ENCODE peak calls at places on chromosomes 13 and 19, in seven cellular contexts. E is neural crest cell; S is brain microvascular endothelial cell; V is HEK293T; B is posterior cingulate gyrus; A is left lung; K is effector CD4-positive, alpha-beta T cell. N is an unnamed sample.

GRCh38 chr19:41997851-41998229 is 3.8 kb upstream of the ATP1A3 start:
- DNase-seq in E (no peak), S (no peak), V (no peak), B (no peak), A (no peak), K (no peak), N (no peak)

GRCh38 chr13:93450226-93450625 is 223.6 kb downstream of the GPC6 start:
- DNase-seq in E (no peak), S (no peak), V (no peak), B (no peak), A (no peak), K (no peak), N (no peak)

GRCh38 chr19:47697863-47698609 is 15.2 kb upstream of the EHD2 start:
- DNase-seq in E (peak), S (peak), V (peak), B (peak), A (peak), K (peak), N (peak)

GRCh38 chr19:38209671-38210457 is 14.2 kb downstream of the DPF1 start:
- DNase-seq in E (no peak), S (no peak), V (no peak), B (peak), A (peak), K (no peak), N (no peak)

GRCh38 chr19:38252935-38253691 is 3.1 kb downstream of the PPP1R14A start:
- DNase-seq in E (no peak), S (no peak), V (no peak), B (peak), A (no peak), K (no peak), N (no peak)

GRCh38 chr13:37869756-37870488 is at the start of gene TRPC4:
- DNase-seq in E (peak), S (peak), V (peak), B (peak), A (peak), K (no peak), N (no peak)

GRCh38 chr13:85379433-85379832 is 419.8 kb downstream of the SLITRK6 start:
- DNase-seq in E (no peak), S (no peak), V (no peak), B (no peak), A (no peak), K (no peak), N (no peak)

GRCh38 chr19:6464070-6464873 is at the start of gene CRB3:
- DNase-seq in E (no peak), S (no peak), V (no peak), B (no peak), A (peak), K (peak), N (peak)

GRCh38 chr13:103134271-103134670 is 68.1 kb upstream of the SLC10A2 start:
- DNase-seq in E (no peak), S (no peak), V (no peak), B (no peak), A (no peak), K (no peak), N (no peak)

GRCh38 chr13:101292711-101293110 is 123.6 kb downstream of the NALCN start:
- DNase-seq in E (no peak), S (no peak), V (no peak), B (no peak), A (no peak), K (no peak), N (no peak)

GRCh38 chr19:2095338-2095938 is 688 bp downstream of the MOB3A start:
- DNase-seq in E (no peak), S (no peak), V (no peak), B (no peak), A (peak), K (peak), N (peak)

GRCh38 chr13:37618554-37618953 is 20.0 kb upstream of the POSTN start:
- DNase-seq in E (no peak), S (peak), V (no peak), B (no peak), A (no peak), K (no peak), N (no peak)

GRCh38 chr19:58350871-58351557 is 2.3 kb downstream of the A1BG start:
- DNase-seq in E (no peak), S (no peak), V (no peak), B (no peak), A (no peak), K (no peak), N (no peak)

GRCh38 chr19:37977992-37978391 is 71.0 kb downstream of the SIPA1L3 start:
- DNase-seq in E (peak), S (peak), V (no peak), B (peak), A (no peak), K (no peak), N (no peak)

GRCh38 chr19:2331601-2332246 is 3.2 kb downstream of the SPPL2B start:
- DNase-seq in E (no peak), S (no peak), V (no peak), B (peak), A (no peak), K (no peak), N (no peak)

GRCh38 chr13:27383104-27383921 is 41.1 kb upstream of the GTF3A start:
- DNase-seq in E (no peak), S (no peak), V (no peak), B (no peak), A (no peak), K (no peak), N (no peak)

GRCh38 chr13:56735537-56735942 is 405.2 kb upstream of the PRR20A start:
- DNase-seq in E (no peak), S (no peak), V (no peak), B (no peak), A (no peak), K (no peak), N (no peak)

GRCh38 chr13:73467103-73467502 is 408.3 kb downstream of the KLF5 start:
- DNase-seq in E (no peak), S (no peak), V (no peak), B (no peak), A (no peak), K (no peak), N (no peak)

GRCh38 chr13:99436013-99436412 is 65.3 kb upstream of the TM9SF2 start:
- DNase-seq in E (no peak), S (no peak), V (no peak), B (no peak), A (no peak), K (no peak), N (no peak)

N was measured in CD8-positive, alpha-beta memory T cell.